ENCODE peak calls at places on chromosomes 2 and 18, in seven cellular contexts. One of them, this sample, is unnamed.

GRCh38 chr2:118202707-118203303 is 114.5 kb downstream of the INSIG2 start:
- DNase-seq in epithelial cell of proximal tubule: no peak
- DNase-seq in stimulated activated CD4-positive, alpha-beta T cell treated with anti-CD3 and anti-CD28 coated beads, Interleukin-15, amount 100 ng/mL, for 24 hours: peak; percentile 69
- DNase-seq in NCI-H510A: no peak
- DNase-seq in AML-193: peak; percentile 51
- DNase-seq in activated T-cell treated with anti-CD3 and anti-CD28 coated beads, Interleukin-2, amount 50 U/mL, for 24 hours: peak; percentile 66
- DNase-seq in RWPE1: peak; percentile 48
- DNase-seq in this sample: peak; percentile 20

GRCh38 chr2:238895361-238895882 is 47.5 kb downstream of the TWIST2 start:
- DNase-seq in NCI-H510A: no peak
- DNase-seq in stimulated activated CD4-positive, alpha-beta T cell treated with anti-CD3 and anti-CD28 coated beads, Interleukin-15, amount 100 ng/mL, for 24 hours: no peak
- DNase-seq in AML-193: no peak
- DNase-seq in activated T-cell treated with anti-CD3 and anti-CD28 coated beads, Interleukin-2, amount 50 U/mL, for 24 hours: no peak
- DNase-seq in epithelial cell of proximal tubule: no peak
- DNase-seq in RWPE1: no peak
- DNase-seq in this sample: no peak

GRCh38 chr2:1626271-1626681 is 118.0 kb downstream of the PXDN start:
- DNase-seq in RWPE1: no peak
- DNase-seq in activated T-cell treated with anti-CD3 and anti-CD28 coated beads, Interleukin-2, amount 50 U/mL, for 24 hours: no peak
- DNase-seq in NCI-H510A: no peak
- DNase-seq in epithelial cell of proximal tubule: no peak
- DNase-seq in stimulated activated CD4-positive, alpha-beta T cell treated with anti-CD3 and anti-CD28 coated beads, Interleukin-15, amount 100 ng/mL, for 24 hours: no peak
- DNase-seq in AML-193: no peak
- DNase-seq in this sample: no peak

GRCh38 chr18:11669271-11669947 is 19.7 kb upstream of the GNAL start:
- DNase-seq in AML-193: no peak
- DNase-seq in activated T-cell treated with anti-CD3 and anti-CD28 coated beads, Interleukin-2, amount 50 U/mL, for 24 hours: no peak
- DNase-seq in RWPE1: peak; percentile 93
- DNase-seq in stimulated activated CD4-positive, alpha-beta T cell treated with anti-CD3 and anti-CD28 coated beads, Interleukin-15, amount 100 ng/mL, for 24 hours: no peak
- DNase-seq in NCI-H510A: peak; percentile 9
- DNase-seq in epithelial cell of proximal tubule: no peak
- DNase-seq in this sample: no peak

GRCh38 chr2:178397002-178397605 is 53.9 kb downstream of the PRKRA start:
- DNase-seq in NCI-H510A: peak; percentile 49
- DNase-seq in stimulated activated CD4-positive, alpha-beta T cell treated with anti-CD3 and anti-CD28 coated beads, Interleukin-15, amount 100 ng/mL, for 24 hours: no peak
- DNase-seq in epithelial cell of proximal tubule: no peak
- DNase-seq in AML-193: peak; percentile 60
- DNase-seq in activated T-cell treated with anti-CD3 and anti-CD28 coated beads, Interleukin-2, amount 50 U/mL, for 24 hours: no peak
- DNase-seq in RWPE1: peak; percentile 33
- DNase-seq in this sample: no peak

GRCh38 chr18:57780318-57781127 is 22.6 kb downstream of the ATP8B1 start:
- DNase-seq in stimulated activated CD4-positive, alpha-beta T cell treated with anti-CD3 and anti-CD28 coated beads, Interleukin-15, amount 100 ng/mL, for 24 hours: no peak
- DNase-seq in AML-193: peak; percentile 40
- DNase-seq in NCI-H510A: no peak
- DNase-seq in activated T-cell treated with anti-CD3 and anti-CD28 coated beads, Interleukin-2, amount 50 U/mL, for 24 hours: no peak
- DNase-seq in epithelial cell of proximal tubule: no peak
- DNase-seq in RWPE1: peak; percentile 44
- DNase-seq in this sample: peak; percentile 30

GRCh38 chr2:208360259-208361076 is 46.1 kb upstream of the PTH2R start:
- DNase-seq in AML-193: no peak
- DNase-seq in epithelial cell of proximal tubule: no peak
- DNase-seq in activated T-cell treated with anti-CD3 and anti-CD28 coated beads, Interleukin-2, amount 50 U/mL, for 24 hours: no peak
- DNase-seq in stimulated activated CD4-positive, alpha-beta T cell treated with anti-CD3 and anti-CD28 coated beads, Interleukin-15, amount 100 ng/mL, for 24 hours: no peak
- DNase-seq in NCI-H510A: peak; percentile 45
- DNase-seq in RWPE1: no peak
- DNase-seq in this sample: no peak

GRCh38 chr2:6922201-6922656 is 5.0 kb downstream of the RNF144A start:
- DNase-seq in AML-193: no peak
- DNase-seq in RWPE1: peak; percentile 42
- DNase-seq in NCI-H510A: no peak
- DNase-seq in epithelial cell of proximal tubule: no peak
- DNase-seq in activated T-cell treated with anti-CD3 and anti-CD28 coated beads, Interleukin-2, amount 50 U/mL, for 24 hours: no peak
- DNase-seq in stimulated activated CD4-positive, alpha-beta T cell treated with anti-CD3 and anti-CD28 coated beads, Interleukin-15, amount 100 ng/mL, for 24 hours: no peak
- DNase-seq in this sample: no peak

GRCh38 chr18:38611036-38611964 is 1045.7 kb upstream of the CELF4 start:
- DNase-seq in RWPE1: no peak
- DNase-seq in activated T-cell treated with anti-CD3 and anti-CD28 coated beads, Interleukin-2, amount 50 U/mL, for 24 hours: peak; percentile 29
- DNase-seq in AML-193: no peak
- DNase-seq in stimulated activated CD4-positive, alpha-beta T cell treated with anti-CD3 and anti-CD28 coated beads, Interleukin-15, amount 100 ng/mL, for 24 hours: peak; percentile 44
- DNase-seq in NCI-H510A: no peak
- DNase-seq in epithelial cell of proximal tubule: no peak
- DNase-seq in this sample: no peak

This sample was measured in NCI-H2029.